ENCODE peak calls at places on chromosomes 4 and X, in six cellular contexts. Q is AG10803; G is AG04449; P is IMR-90; F is activated CD4-positive, alpha-beta T cell treated with anti-CD3 and anti-CD28 coated beads for 24 hours; C is gastrocnemius medialis. T is an unnamed sample.

GRCh38 chr4:55549888-55550287 is 3.2 kb upstream of the CLOCK start:
- DNase-seq in Q (peak), G (peak), P (peak), C (no peak), F (no peak), T (no peak)

GRCh38 chrX:51192104-51192503 is 140.5 kb upstream of the NUDT10 start:
- DNase-seq in G (no peak), Q (no peak), C (no peak), F (no peak), P (no peak), T (no peak)

GRCh38 chr4:5030152-5030668 is 11.0 kb upstream of the CYTL1 start:
- DNase-seq in Q (no peak), C (no peak), P (no peak), F (no peak), G (no peak), T (no peak)

GRCh38 chr4:107709916-107710315 is 10.1 kb downstream of the PAPSS1 start:
- DNase-seq in Q (no peak), F (no peak), C (no peak), P (peak), G (no peak), T (no peak)

GRCh38 chr4:127844605-127845116 is 36.0 kb upstream of the PLK4 start:
- DNase-seq in P (peak), C (no peak), G (no peak), Q (no peak), F (no peak), T (no peak)

GRCh38 chr4:121998024-121998423 is 46.2 kb upstream of the TRPC3 start:
- DNase-seq in F (no peak), G (no peak), C (no peak), Q (no peak), P (no peak), T (no peak)

GRCh38 chr4:112270643-112271484 is 14.8 kb downstream of the TIFA start:
- DNase-seq in P (peak), G (peak), Q (peak), C (no peak), F (no peak), T (no peak)

GRCh38 chrX:70046978-70047377 is 2.8 kb downstream of the AWAT2 start:
- DNase-seq in G (no peak), F (no peak), P (peak), Q (peak), C (no peak), T (no peak)

GRCh38 chr4:184237612-184238011 is 19.9 kb upstream of the ENPP6 start:
- DNase-seq in F (peak), P (no peak), G (no peak), C (no peak), Q (no peak), T (no peak)

GRCh38 chr4:170497105-170497504 is 407.3 kb upstream of the AADAT start:
- DNase-seq in Q (peak), F (no peak), P (no peak), G (no peak), C (no peak), T (no peak)

GRCh38 chr4:95591278-95591677 is 42.5 kb upstream of the UNC5C start:
- DNase-seq in G (no peak), Q (no peak), P (no peak), F (no peak), C (no peak), T (no peak)

GRCh38 chr4:25446611-25447010 is 69.5 kb downstream of the ANAPC4 start:
- DNase-seq in C (no peak), F (no peak), Q (no peak), P (no peak), G (no peak), T (no peak)

GRCh38 chr4:155666701-155667537 is at the start of gene GUCY1A1:
- DNase-seq in F (no peak), C (peak), G (no peak), Q (peak), P (no peak), T (no peak)

GRCh38 chr4:185221491-185221890 is 12.1 kb downstream of the SNX25 start:
- DNase-seq in P (peak), Q (no peak), F (no peak), C (no peak), G (no peak), T (no peak)

GRCh38 chr4:107037188-107037587 is 1.1 kb upstream of the DKK2 start:
- DNase-seq in F (no peak), C (peak), G (no peak), Q (peak), P (peak), T (no peak)

GRCh38 chr4:27215421-27215820 is 354.8 kb downstream of the STIM2 start:
- DNase-seq in Q (no peak), G (no peak), C (no peak), F (no peak), P (no peak), T (no peak)

GRCh38 chr4:91758487-91758886 is 545.3 kb upstream of the GRID2 start:
- DNase-seq in G (no peak), C (no peak), F (no peak), Q (no peak), P (no peak), T (no peak)